ENCODE peak calls at places on chromosomes 5 and 9, in four cellular contexts. I is stimulated activated CD4-positive, alpha-beta T cell treated with anti-CD3 and anti-CD28 coated beads, Interleukin-1b, Interleukin-23, amount 100 ng/mL, for 1 hour; O is AG09319; B is HTR-8/SVneo. Z is an unnamed sample.

GRCh38 chr5:141637693-141638419 is 1.1 kb downstream of the RELL2 start:
- DNase-seq in I (no peak), O (no peak), B (peak; percentile 59), Z (no peak)

GRCh38 chr9:2622361-2623045 is 916 bp downstream of the VLDLR start:
- DNase-seq in I (no peak), O (no peak), B (peak; percentile 20), Z (no peak)

GRCh38 chr5:91503321-91503720 is 120.2 kb upstream of the ARRDC3 start:
- DNase-seq in I (no peak), O (no peak), B (no peak), Z (no peak)

GRCh38 chr5:53481887-53482716 is 1.7 kb downstream of the FST start:
- DNase-seq in I (no peak), O (peak; percentile 48), B (peak; percentile 67), Z (no peak)

GRCh38 chr9:12702160-12702758 is 9.1 kb downstream of the TYRP1 start:
- DNase-seq in I (no peak), O (peak; percentile 29), B (no peak), Z (no peak)

GRCh38 chr5:96219580-96220281 is 213.3 kb downstream of the PCSK1 start:
- DNase-seq in I (no peak), O (no peak), B (no peak), Z (no peak)

GRCh38 chr5:54646285-54647101 is 128.9 kb downstream of the SNX18 start:
- DNase-seq in I (no peak), O (peak; percentile 54), B (no peak), Z (peak; percentile 87)

GRCh38 chr5:170252109-170252508 is 19.3 kb downstream of the C5orf58 start:
- DNase-seq in I (no peak), O (no peak), B (no peak), Z (no peak)

GRCh38 chr9:14238044-14238443 is 75.9 kb downstream of the NFIB start:
- DNase-seq in I (no peak), O (no peak), B (peak; percentile 11), Z (no peak)

GRCh38 chr9:131282688-131283422 is 6.5 kb upstream of the FAM78A start:
- DNase-seq in I (no peak), O (no peak), B (no peak), Z (no peak)

GRCh38 chr5:67773439-67773988 is 442.0 kb upstream of the PIK3R1 start:
- DNase-seq in I (no peak), O (no peak), B (no peak), Z (no peak)

GRCh38 chr9:75483636-75484035 is 395.3 kb downstream of the OSTF1 start:
- DNase-seq in I (no peak), O (no peak), B (no peak), Z (no peak)

GRCh38 chr5:36078430-36078829 is 11.7 kb upstream of the UGT3A2 start:
- DNase-seq in I (no peak), O (no peak), B (no peak), Z (no peak)

GRCh38 chr5:15959560-15960164 is 219.9 kb downstream of the MARCHF11 start:
- DNase-seq in I (no peak), O (peak; percentile 56), B (no peak), Z (no peak)

GRCh38 chr5:130963798-130964197 is 201.3 kb downstream of the HINT1 start:
- DNase-seq in I (no peak), O (no peak), B (no peak), Z (no peak)

GRCh38 chr5:146301666-146302065 is 37.0 kb upstream of the POU4F3 start:
- DNase-seq in I (no peak), O (no peak), B (no peak), Z (no peak)

GRCh38 chr9:113474372-113474771 is 10.8 kb downstream of the RGS3 start:
- DNase-seq in I (no peak), O (no peak), B (no peak), Z (no peak)

GRCh38 chr5:172418847-172419810 is 35.2 kb downstream of the SH3PXD2B start:
- DNase-seq in I (no peak), O (no peak), B (no peak), Z (no peak)

GRCh38 chr5:36279054-36279698 is 22.5 kb downstream of the RANBP3L start:
- DNase-seq in I (no peak), O (no peak), B (no peak), Z (no peak)

GRCh38 chr9:36173861-36174260 is 4.7 kb downstream of the CCIN start:
- DNase-seq in I (no peak), O (no peak), B (no peak), Z (no peak)

GRCh38 chr5:6766558-6767191 is 53.4 kb downstream of the TENT4A start:
- DNase-seq in I (peak; percentile 9), O (peak; percentile 27), B (peak; percentile 97), Z (no peak)

GRCh38 chr5:72478276-72478675 is 28.9 kb downstream of the ZNF366 start:
- DNase-seq in I (no peak), O (no peak), B (no peak), Z (no peak)

Z was measured in brain pericyte.